ENCODE peak calls at places on chromosomes 7 and 10, in ten cellular contexts. Q is psoas muscle; V is stimulated activated effector memory CD8-positive, alpha-beta T cell treated with anti-CD3 and anti-CD28 coated beads, Interleukin-12 subunit alpha, Interleukin-12 subunit beta, amount 100 ng/mL, for 72 hours; X is activated T-cell treated with anti-CD3 and anti-CD28 coated beads, Interleukin-2, amount 50 U/mL, for 4 hours; I is left lobe of liver; K is stimulated activated naive CD8-positive, alpha-beta T cell treated with anti-CD3 and anti-CD28 coated beads, Interleukin-15, amount 100 ng/mL, for 72 hours; R is HCT116; W is sciatic nerve; Y is activated B cell treated with CpG ODN at 0.5 μM for 24 hours; J is CD4-positive, alpha-beta T cell. S is an unnamed sample.

GRCh38 chr7:47932466-47933037 is 15.7 kb downstream of the PKD1L1 start:
- ATAC-seq in Q (peak), V (no peak), X (no peak), I (no peak), K (no peak), R (no peak), W (peak), Y (no peak), J (no peak), S (no peak)

GRCh38 chr10:35641430-35642015 is 573 bp downstream of the FZD8 start:
- ATAC-seq in Q (peak), V (peak), X (peak), I (peak), K (peak), R (no peak), W (no peak), Y (peak), J (no peak), S (peak)

GRCh38 chr7:17186745-17187144 is 111.7 kb upstream of the AHR start:
- ATAC-seq in Q (no peak), V (no peak), X (no peak), I (peak), K (no peak), R (no peak), W (no peak), Y (no peak), J (no peak), S (no peak)

GRCh38 chr10:52954407-52954806 is 181.8 kb upstream of the MBL2 start:
- ATAC-seq in Q (no peak), V (no peak), X (no peak), I (no peak), K (no peak), R (no peak), W (no peak), Y (no peak), J (no peak), S (no peak)

GRCh38 chr10:1548596-1548995 is 188.7 kb downstream of the ADARB2 start:
- ATAC-seq in Q (no peak), V (no peak), X (no peak), I (no peak), K (no peak), R (no peak), W (no peak), Y (peak), J (no peak), S (peak)

GRCh38 chr7:90766814-90767564 is 170.9 kb downstream of the CDK14 start:
- ATAC-seq in Q (peak), V (no peak), X (no peak), I (peak), K (no peak), R (no peak), W (peak), Y (no peak), J (no peak), S (no peak)

GRCh38 chr7:77442631-77443420 is 26.7 kb upstream of the GSAP start:
- ATAC-seq in Q (no peak), V (peak), X (no peak), I (no peak), K (no peak), R (no peak), W (no peak), Y (no peak), J (no peak), S (no peak)

GRCh38 chr7:28046035-28046434 is 134.6 kb downstream of the JAZF1 start:
- ATAC-seq in Q (no peak), V (no peak), X (no peak), I (no peak), K (no peak), R (no peak), W (no peak), Y (no peak), J (no peak), S (no peak)

GRCh38 chr7:24457215-24457549 is 116.1 kb upstream of the PALS2 start:
- ATAC-seq in Q (peak), V (no peak), X (no peak), I (no peak), K (no peak), R (no peak), W (no peak), Y (no peak), J (no peak), S (no peak)

GRCh38 chr10:81576336-81576735 is 298.7 kb upstream of the NRG3 start:
- ATAC-seq in Q (no peak), V (no peak), X (no peak), I (no peak), K (no peak), R (no peak), W (no peak), Y (no peak), J (no peak), S (no peak)

GRCh38 chr7:22677680-22678079 is 49.3 kb upstream of the IL6 start:
- ATAC-seq in Q (no peak), V (no peak), X (peak), I (no peak), K (peak), R (no peak), W (no peak), Y (peak), J (no peak), S (no peak)

S was measured in stimulated activated memory B cell treated with anti-CD40 and anti-IgM and Interleukin-4, amounts not matched to agents 10 μg/mL and 1 μg/mL and 100 μg/mL, for 72 hours.